ENCODE peak calls at places on chromosomes 3 and 15, in ten cellular contexts. N, O, W, K, T, R, V, H, J and C are unnamed samples.

GRCh38 chr3:39980781-39981180 is 171.4 kb downstream of the MYRIP start:
- DNase-seq in R (no peak), J (no peak), N (no peak), K (no peak), T (no peak), V (no peak), H (no peak), O (no peak), W (no peak), C (no peak)

GRCh38 chr3:54999159-54999558 is 71.3 kb upstream of the LRTM1 start:
- DNase-seq in K (no peak), R (peak; percentile 60), V (peak; percentile 69), W (peak; percentile 26), N (peak; percentile 76), O (no peak), J (peak; percentile 88), T (peak; percentile 45), H (no peak), C (peak; percentile 30)

GRCh38 chr3:123840961-123841360 is 43.2 kb downstream of the MYLK start:
- DNase-seq in J (no peak), T (no peak), V (no peak), R (no peak), N (no peak), W (no peak), K (no peak), O (no peak), H (no peak), C (no peak)

GRCh38 chr3:47910777-47911440 is 105.3 kb downstream of the MAP4 start:
- DNase-seq in O (no peak), W (no peak), K (no peak), V (peak; percentile 38), H (no peak), T (peak; percentile 75), R (peak; percentile 69), J (peak; percentile 81), N (peak; percentile 88), C (peak; percentile 66)

GRCh38 chr3:63135362-63135761 is 142.7 kb upstream of the SYNPR start:
- DNase-seq in J (no peak), O (no peak), R (no peak), T (no peak), H (no peak), K (no peak), V (no peak), N (no peak), W (peak; percentile 83), C (no peak)

GRCh38 chr3:156738251-156738650 is 63.9 kb downstream of the TIPARP start:
- DNase-seq in J (no peak), H (no peak), V (no peak), T (no peak), K (no peak), O (no peak), W (no peak), R (no peak), N (no peak), C (no peak)

GRCh38 chr3:18369561-18370185 is 55.5 kb downstream of the SATB1 start:
- DNase-seq in T (no peak), O (no peak), K (no peak), N (no peak), H (no peak), W (no peak), V (no peak), J (no peak), R (no peak), C (no peak)

GRCh38 chr15:57649138-57649537 is 57.4 kb upstream of the POLR2M start:
- DNase-seq in R (peak; percentile 46), T (no peak), V (no peak), K (no peak), W (no peak), O (no peak), J (peak; percentile 50), N (no peak), H (no peak), C (peak; percentile 89)

GRCh38 chr3:69411331-69411730 is 25.4 kb upstream of the FRMD4B start:
- DNase-seq in T (no peak), W (no peak), H (no peak), N (peak; percentile 52), V (peak; percentile 47), K (no peak), J (peak; percentile 39), R (no peak), O (no peak), C (no peak)

GRCh38 chr3:54056521-54056920 is 65.8 kb upstream of the CACNA2D3 start:
- DNase-seq in K (no peak), V (no peak), R (no peak), N (no peak), H (no peak), W (no peak), O (no peak), J (no peak), T (peak; percentile 45), C (no peak)

GRCh38 chr3:110430146-110430545 is 641.5 kb upstream of the NECTIN3 start:
- DNase-seq in H (no peak), R (no peak), V (no peak), J (no peak), N (peak; percentile 9), W (no peak), T (no peak), K (no peak), O (no peak), C (no peak)

GRCh38 chr15:41102854-41103253 is 13.2 kb downstream of the INO80 start:
- DNase-seq in O (no peak), T (no peak), W (no peak), H (no peak), N (no peak), J (peak; percentile 6), V (no peak), K (no peak), R (no peak), C (no peak)

GRCh38 chr3:183253961-183254815 is 1.1 kb downstream of the B3GNT5 start:
- DNase-seq in N (no peak), H (peak; percentile 76), T (no peak), O (peak; percentile 45), V (no peak), J (no peak), W (peak; percentile 45), R (no peak), K (peak; percentile 84), C (no peak)

GRCh38 chr3:197501496-197501878 is 54.3 kb downstream of the BDH1 start:
- DNase-seq in H (no peak), R (peak; percentile 55), J (peak; percentile 36), N (no peak), T (no peak), V (no peak), W (no peak), K (no peak), O (no peak), C (no peak)

GRCh38 chr3:31562525-31562924 is 29.8 kb downstream of the STT3B start:
- DNase-seq in K (no peak), H (peak; percentile 33), R (no peak), O (peak; percentile 12), W (peak; percentile 51), N (no peak), V (no peak), T (no peak), J (no peak), C (no peak)

GRCh38 chr3:41649129-41649739 is 312.7 kb downstream of the ULK4 start:
- DNase-seq in H (no peak), R (no peak), K (no peak), T (no peak), O (no peak), J (no peak), W (no peak), N (no peak), V (no peak), C (no peak)

GRCh38 chr3:175386630-175387029 is 527.5 kb downstream of the NAALADL2 start:
- DNase-seq in H (no peak), W (no peak), T (peak; percentile 69), O (no peak), K (no peak), N (peak; percentile 94), V (peak; percentile 74), J (peak; percentile 90), R (peak; percentile 78), C (peak; percentile 4)

GRCh38 chr3:21256932-21257331 is 494.1 kb downstream of the ZNF385D start:
- DNase-seq in H (no peak), N (no peak), W (peak; percentile 52), V (no peak), J (peak; percentile 59), K (no peak), T (no peak), R (no peak), O (no peak), C (no peak)

GRCh38 chr15:36334059-36334458 is 245.4 kb upstream of the CDIN1 start:
- DNase-seq in O (no peak), N (peak; percentile 59), R (peak; percentile 63), J (peak; percentile 74), W (peak; percentile 39), K (no peak), V (no peak), H (no peak), T (no peak), C (no peak)

GRCh38 chr3:125119752-125120369 is 64.1 kb upstream of the HEG1 start:
- DNase-seq in V (no peak), W (no peak), R (no peak), H (no peak), K (no peak), J (no peak), N (no peak), T (no peak), O (no peak), C (no peak)

GRCh38 chr15:79632457-79632856 is 200.3 kb downstream of the MINAR1 start:
- DNase-seq in O (no peak), W (no peak), R (no peak), T (no peak), N (no peak), V (no peak), J (no peak), H (no peak), K (no peak), C (no peak)
- TF ChIP-seq CTCF in O (no peak), W (no peak), R (no peak), T (no peak), N (no peak), V (no peak), J (no peak), H (no peak), K (no peak), C (no peak)

GRCh38 chr3:121852256-121852655 is 17.2 kb downstream of the EAF2 start:
- DNase-seq in K (no peak), N (no peak), T (no peak), R (no peak), V (no peak), J (no peak), H (no peak), O (no peak), W (no peak), C (no peak)

GRCh38 chr3:121855555-121855954 is 20.5 kb downstream of the EAF2 start:
- DNase-seq in O (no peak), V (no peak), R (no peak), H (no peak), T (no peak), K (no peak), N (no peak), J (no peak), W (peak; percentile 5), C (no peak)
- TF ChIP-seq CTCF in O (peak; percentile 32), V (peak; percentile 12), R (no peak), H (no peak), T (peak; percentile 32), K (peak; percentile 44), N (peak; percentile 46), J (peak; percentile 14), W (peak; percentile 42), C (peak; percentile 60)

GRCh38 chr15:50182233-50183013 is 427 bp downstream of the SLC27A2 start:
- DNase-seq in R (peak; percentile 24), T (no peak), K (peak; percentile 81), V (no peak), J (peak; percentile 10), H (peak; percentile 45), W (peak; percentile 50), N (no peak), O (no peak), C (no peak)
- TF ChIP-seq CTCF in R (no peak), T (no peak), K (no peak), V (no peak), J (no peak), H (no peak), W (no peak), N (peak; percentile 32), O (no peak), C (no peak)

GRCh38 chr3:184503647-184504046 is 57.9 kb upstream of the EPHB3 start:
- DNase-seq in N (no peak), R (no peak), T (no peak), H (no peak), J (no peak), V (no peak), O (no peak), W (no peak), K (no peak), C (no peak)
- TF ChIP-seq CTCF in N (no peak), R (no peak), T (no peak), H (no peak), J (no peak), V (no peak), O (no peak), W (no peak), K (no peak), C (no peak)